ENCODE peak calls at places on chromosomes 4 and X, in five cellular contexts. V is NCI-H510A treated with DMSO at 0.1 percent for 48 hours, S is neuronal stem cell, D is GM23338, B is PC-9. I is an unnamed sample.

GRCh38 chr4:172143605-172144314 is 330.6 kb downstream of the GALNTL6 start:
- DNase-seq in S (no peak), B (no peak), D (no peak), V (no peak), I (no peak)

GRCh38 chrX:127011629-127012028 is 192.1 kb downstream of the PRR32 start:
- DNase-seq in B (no peak), S (no peak), V (no peak), D (no peak), I (no peak)

GRCh38 chr4:81375745-81376144 is 96.0 kb downstream of the RASGEF1B start:
- DNase-seq in V (no peak), D (peak), S (no peak), B (no peak), I (no peak)

GRCh38 chrX:55815546-55815945 is 98.0 kb downstream of the RRAGB start:
- DNase-seq in S (no peak), B (no peak), V (no peak), D (no peak), I (no peak)

GRCh38 chr4:40963912-40964478 is 214.2 kb downstream of the NSUN7 start:
- DNase-seq in S (no peak), V (no peak), D (no peak), B (no peak), I (peak)

GRCh38 chrX:120697053-120697452 is 67.2 kb upstream of the C1GALT1C1 start:
- DNase-seq in D (no peak), S (no peak), V (no peak), B (no peak), I (no peak)

GRCh38 chrX:11480626-11481025 is 185.1 kb downstream of the ARHGAP6 start:
- DNase-seq in D (no peak), S (no peak), B (no peak), V (no peak), I (peak)

GRCh38 chrX:37468111-37468739 is 103.2 kb upstream of the LANCL3 start:
- DNase-seq in B (no peak), V (no peak), D (peak), S (no peak), I (no peak)

GRCh38 chr4:89661490-89661889 is 175.5 kb downstream of the SNCA start:
- DNase-seq in D (peak), V (no peak), S (no peak), B (peak), I (peak)